ENCODE peak calls at places on chromosomes 4 and X, in nine cellular contexts. One of them, this sample, is unnamed.

GRCh38 chr4:41992967-41993857 is 2.9 kb downstream of the SLC30A9 start:
- DNase-seq in natural killer cell: no peak
- DNase-seq in prostate gland: no peak
- DNase-seq in GM20000: no peak
- DNase-seq in right lobe of liver: no peak
- DNase-seq in hippocampal formation: no peak
- DNase-seq in T47D: no peak
- DNase-seq in NCI-H774: no peak
- DNase-seq in HT-29: no peak
- DNase-seq in this sample: no peak

GRCh38 chr4:138241281-138242075 is 671 bp downstream of the SLC7A11 start:
- DNase-seq in natural killer cell: no peak
- DNase-seq in GM20000: no peak
- DNase-seq in HT-29: peak
- DNase-seq in T47D: no peak
- DNase-seq in NCI-H774: no peak
- DNase-seq in prostate gland: no peak
- DNase-seq in right lobe of liver: no peak
- DNase-seq in hippocampal formation: no peak
- DNase-seq in this sample: no peak

GRCh38 chr4:94534401-94535312 is 82.9 kb downstream of the PDLIM5 start:
- DNase-seq in prostate gland: no peak
- DNase-seq in right lobe of liver: no peak
- DNase-seq in T47D: no peak
- DNase-seq in hippocampal formation: no peak
- DNase-seq in natural killer cell: no peak
- DNase-seq in GM20000: peak
- DNase-seq in HT-29: peak
- DNase-seq in NCI-H774: no peak
- DNase-seq in this sample: no peak

GRCh38 chr4:121277194-121278105 is 103.4 kb downstream of the QRFPR start:
- DNase-seq in natural killer cell: no peak
- DNase-seq in hippocampal formation: no peak
- DNase-seq in T47D: no peak
- DNase-seq in HT-29: peak
- DNase-seq in GM20000: peak
- DNase-seq in right lobe of liver: no peak
- DNase-seq in NCI-H774: no peak
- DNase-seq in prostate gland: no peak
- DNase-seq in this sample: no peak

GRCh38 chr4:128525387-128525786 is 237.8 kb upstream of the PGRMC2 start:
- DNase-seq in right lobe of liver: no peak
- DNase-seq in HT-29: peak
- DNase-seq in prostate gland: no peak
- DNase-seq in NCI-H774: no peak
- DNase-seq in GM20000: peak
- DNase-seq in natural killer cell: no peak
- DNase-seq in T47D: no peak
- DNase-seq in hippocampal formation: no peak
- DNase-seq in this sample: no peak

GRCh38 chr4:147747787-147748454 is 16.0 kb downstream of the ARHGAP10 start:
- DNase-seq in right lobe of liver: peak
- DNase-seq in hippocampal formation: no peak
- DNase-seq in NCI-H774: no peak
- DNase-seq in natural killer cell: no peak
- DNase-seq in HT-29: no peak
- DNase-seq in T47D: no peak
- DNase-seq in GM20000: no peak
- DNase-seq in prostate gland: no peak
- DNase-seq in this sample: no peak

GRCh38 chr4:148790691-148791090 is 348.5 kb upstream of the NR3C2 start:
- DNase-seq in NCI-H774: no peak
- DNase-seq in hippocampal formation: no peak
- DNase-seq in right lobe of liver: no peak
- DNase-seq in HT-29: no peak
- DNase-seq in GM20000: no peak
- DNase-seq in T47D: no peak
- DNase-seq in natural killer cell: no peak
- DNase-seq in prostate gland: no peak
- DNase-seq in this sample: no peak

GRCh38 chrX:9318213-9318612 is 146.6 kb upstream of the TBL1X start:
- DNase-seq in hippocampal formation: no peak
- DNase-seq in natural killer cell: no peak
- DNase-seq in T47D: no peak
- DNase-seq in GM20000: no peak
- DNase-seq in prostate gland: no peak
- DNase-seq in NCI-H774: no peak
- DNase-seq in right lobe of liver: no peak
- DNase-seq in HT-29: no peak
- DNase-seq in this sample: no peak

GRCh38 chrX:155148724-155149537 is 67.3 kb upstream of the VBP1 start:
- DNase-seq in natural killer cell: no peak
- DNase-seq in NCI-H774: peak
- DNase-seq in HT-29: peak
- DNase-seq in GM20000: peak
- DNase-seq in prostate gland: no peak
- DNase-seq in right lobe of liver: no peak
- DNase-seq in hippocampal formation: no peak
- DNase-seq in T47D: no peak
- DNase-seq in this sample: no peak

GRCh38 chrX:74579597-74580209 is 34.7 kb downstream of the RLIM start:
- DNase-seq in prostate gland: no peak
- DNase-seq in HT-29: no peak
- DNase-seq in right lobe of liver: no peak
- DNase-seq in GM20000: no peak
- DNase-seq in NCI-H774: no peak
- DNase-seq in hippocampal formation: no peak
- DNase-seq in natural killer cell: no peak
- DNase-seq in T47D: no peak
- DNase-seq in this sample: no peak

GRCh38 chr4:126215759-126216158 is 901.0 kb downstream of the FAT4 start:
- DNase-seq in NCI-H774: no peak
- DNase-seq in natural killer cell: no peak
- DNase-seq in T47D: no peak
- DNase-seq in HT-29: no peak
- DNase-seq in right lobe of liver: no peak
- DNase-seq in hippocampal formation: no peak
- DNase-seq in prostate gland: no peak
- DNase-seq in GM20000: no peak
- DNase-seq in this sample: no peak

GRCh38 chr4:79913581-79913980 is 159.4 kb downstream of the ANTXR2 start:
- DNase-seq in NCI-H774: no peak
- DNase-seq in natural killer cell: no peak
- DNase-seq in prostate gland: no peak
- DNase-seq in GM20000: no peak
- DNase-seq in HT-29: no peak
- DNase-seq in T47D: no peak
- DNase-seq in hippocampal formation: no peak
- DNase-seq in right lobe of liver: no peak
- DNase-seq in this sample: no peak

GRCh38 chr4:94412019-94413017 is 39.4 kb upstream of the PDLIM5 start:
- DNase-seq in NCI-H774: no peak
- DNase-seq in natural killer cell: no peak
- DNase-seq in HT-29: peak
- DNase-seq in right lobe of liver: no peak
- DNase-seq in hippocampal formation: no peak
- DNase-seq in prostate gland: peak
- DNase-seq in GM20000: no peak
- DNase-seq in T47D: no peak
- DNase-seq in this sample: no peak

GRCh38 chr4:124152130-124152529 is 560.4 kb downstream of the ANKRD50 start:
- DNase-seq in GM20000: no peak
- DNase-seq in NCI-H774: no peak
- DNase-seq in HT-29: no peak
- DNase-seq in hippocampal formation: no peak
- DNase-seq in prostate gland: no peak
- DNase-seq in natural killer cell: no peak
- DNase-seq in T47D: no peak
- DNase-seq in right lobe of liver: no peak
- DNase-seq in this sample: no peak

GRCh38 chr4:1172228-1172851 is at the start of gene SPON2:
- DNase-seq in prostate gland: no peak
- DNase-seq in natural killer cell: peak
- DNase-seq in hippocampal formation: no peak
- DNase-seq in T47D: no peak
- DNase-seq in GM20000: peak
- DNase-seq in right lobe of liver: peak
- DNase-seq in HT-29: no peak
- DNase-seq in NCI-H774: no peak
- DNase-seq in this sample: no peak

GRCh38 chr4:99463566-99463965 is 28.4 kb upstream of the ADH7 start:
- DNase-seq in natural killer cell: no peak
- DNase-seq in NCI-H774: no peak
- DNase-seq in prostate gland: no peak
- DNase-seq in right lobe of liver: no peak
- DNase-seq in HT-29: no peak
- DNase-seq in GM20000: no peak
- DNase-seq in hippocampal formation: no peak
- DNase-seq in T47D: no peak
- DNase-seq in this sample: no peak

GRCh38 chr4:38364383-38364963 is 299.5 kb upstream of the KLF3 start:
- DNase-seq in HT-29: no peak
- DNase-seq in right lobe of liver: no peak
- DNase-seq in GM20000: no peak
- DNase-seq in T47D: no peak
- DNase-seq in natural killer cell: no peak
- DNase-seq in prostate gland: no peak
- DNase-seq in NCI-H774: no peak
- DNase-seq in hippocampal formation: no peak
- DNase-seq in this sample: no peak

GRCh38 chrX:23782455-23782854 is 518 bp upstream of the SAT1 start:
- DNase-seq in hippocampal formation: no peak
- DNase-seq in natural killer cell: no peak
- DNase-seq in HT-29: no peak
- DNase-seq in right lobe of liver: no peak
- DNase-seq in T47D: no peak
- DNase-seq in NCI-H774: no peak
- DNase-seq in GM20000: no peak
- DNase-seq in prostate gland: no peak
- DNase-seq in this sample: no peak

GRCh38 chr4:136920092-136920491 is 612.2 kb downstream of the PCDH18 start:
- DNase-seq in right lobe of liver: no peak
- DNase-seq in T47D: no peak
- DNase-seq in HT-29: no peak
- DNase-seq in NCI-H774: no peak
- DNase-seq in prostate gland: no peak
- DNase-seq in hippocampal formation: no peak
- DNase-seq in GM20000: no peak
- DNase-seq in natural killer cell: no peak
- DNase-seq in this sample: no peak

GRCh38 chrX:156001667-156002021 is 4.1 kb downstream of the IL9R start:
- DNase-seq in HT-29: no peak
- DNase-seq in NCI-H774: no peak
- DNase-seq in right lobe of liver: no peak
- DNase-seq in natural killer cell: no peak
- DNase-seq in hippocampal formation: no peak
- DNase-seq in prostate gland: no peak
- DNase-seq in GM20000: no peak
- DNase-seq in T47D: no peak
- DNase-seq in this sample: no peak

GRCh38 chr4:168541608-168541953 is 44.7 kb downstream of the PALLD start:
- DNase-seq in prostate gland: no peak
- DNase-seq in right lobe of liver: no peak
- DNase-seq in HT-29: peak
- DNase-seq in hippocampal formation: no peak
- DNase-seq in NCI-H774: no peak
- DNase-seq in T47D: no peak
- DNase-seq in natural killer cell: no peak
- DNase-seq in GM20000: no peak
- DNase-seq in this sample: no peak

GRCh38 chr4:71186566-71187398 is 152.0 kb upstream of the SLC4A4 start:
- DNase-seq in natural killer cell: peak
- DNase-seq in hippocampal formation: peak
- DNase-seq in right lobe of liver: peak
- DNase-seq in NCI-H774: no peak
- DNase-seq in GM20000: peak
- DNase-seq in prostate gland: peak
- DNase-seq in T47D: no peak
- DNase-seq in HT-29: peak
- DNase-seq in this sample: peak

GRCh38 chr4:120009731-120010130 is 56.9 kb downstream of the MAD2L1 start:
- DNase-seq in T47D: no peak
- DNase-seq in prostate gland: no peak
- DNase-seq in hippocampal formation: no peak
- DNase-seq in HT-29: no peak
- DNase-seq in natural killer cell: no peak
- DNase-seq in right lobe of liver: no peak
- DNase-seq in GM20000: no peak
- DNase-seq in NCI-H774: no peak
- DNase-seq in this sample: no peak

GRCh38 chr4:76626686-76627465 is 191.8 kb downstream of the SHROOM3 start:
- DNase-seq in T47D: no peak
- DNase-seq in natural killer cell: no peak
- DNase-seq in HT-29: no peak
- DNase-seq in right lobe of liver: no peak
- DNase-seq in NCI-H774: no peak
- DNase-seq in prostate gland: no peak
- DNase-seq in hippocampal formation: no peak
- DNase-seq in GM20000: no peak
- DNase-seq in this sample: no peak

GRCh38 chr4:60589425-60589824 is 610.7 kb upstream of the ADGRL3 start:
- DNase-seq in T47D: no peak
- DNase-seq in hippocampal formation: no peak
- DNase-seq in NCI-H774: no peak
- DNase-seq in GM20000: no peak
- DNase-seq in HT-29: no peak
- DNase-seq in right lobe of liver: no peak
- DNase-seq in natural killer cell: no peak
- DNase-seq in prostate gland: no peak
- DNase-seq in this sample: no peak

GRCh38 chr4:26179316-26179760 is 141.5 kb upstream of the RBPJ start:
- DNase-seq in right lobe of liver: no peak
- DNase-seq in T47D: no peak
- DNase-seq in NCI-H774: no peak
- DNase-seq in GM20000: peak
- DNase-seq in hippocampal formation: no peak
- DNase-seq in natural killer cell: no peak
- DNase-seq in prostate gland: no peak
- DNase-seq in HT-29: no peak
- DNase-seq in this sample: no peak

GRCh38 chr4:108774809-108775530 is 12.1 kb upstream of the ETNPPL start:
- DNase-seq in T47D: no peak
- DNase-seq in natural killer cell: no peak
- DNase-seq in HT-29: peak
- DNase-seq in NCI-H774: no peak
- DNase-seq in hippocampal formation: peak
- DNase-seq in prostate gland: peak
- DNase-seq in GM20000: no peak
- DNase-seq in right lobe of liver: peak
- DNase-seq in this sample: no peak

GRCh38 chrX:101217689-101218088 is 1.9 kb upstream of the DRP2 start:
- DNase-seq in GM20000: no peak
- DNase-seq in NCI-H774: no peak
- DNase-seq in natural killer cell: no peak
- DNase-seq in T47D: no peak
- DNase-seq in prostate gland: no peak
- DNase-seq in right lobe of liver: no peak
- DNase-seq in hippocampal formation: no peak
- DNase-seq in HT-29: no peak
- DNase-seq in this sample: no peak

GRCh38 chr4:68466751-68467150 is 19.5 kb downstream of the TMPRSS11E start:
- DNase-seq in T47D: no peak
- DNase-seq in right lobe of liver: no peak
- DNase-seq in HT-29: no peak
- DNase-seq in hippocampal formation: no peak
- DNase-seq in NCI-H774: no peak
- DNase-seq in prostate gland: no peak
- DNase-seq in GM20000: no peak
- DNase-seq in natural killer cell: no peak
- DNase-seq in this sample: no peak

GRCh38 chr4:5710065-5710961 is 688 bp upstream of the EVC start:
- DNase-seq in NCI-H774: peak
- DNase-seq in HT-29: no peak
- DNase-seq in GM20000: peak
- DNase-seq in hippocampal formation: no peak
- DNase-seq in prostate gland: peak
- DNase-seq in natural killer cell: no peak
- DNase-seq in right lobe of liver: no peak
- DNase-seq in T47D: no peak
- DNase-seq in this sample: no peak

This sample was measured in activated B cell treated with CpG ODN at 0.5 μM for 24 hours.